ENCODE peak calls at places on chromosomes 5 and 9, in seven cellular contexts. One of them, this sample, is unnamed.

GRCh38 chr5:27387535-27388073 is 349.2 kb upstream of the CDH9 start:
- DNase-seq in adrenal gland: no peak
- DNase-seq in epithelial cell of esophagus: no peak
- DNase-seq in body of pancreas: no peak
- DNase-seq in colonic mucosa: no peak
- DNase-seq in Peyer's patch: no peak
- DNase-seq in CD4-positive, alpha-beta T cell: no peak
- DNase-seq in this sample: no peak

GRCh38 chr5:78234804-78235203 is 59.7 kb downstream of the AP3B1 start:
- DNase-seq in adrenal gland: no peak
- DNase-seq in epithelial cell of esophagus: no peak
- DNase-seq in body of pancreas: no peak
- DNase-seq in colonic mucosa: no peak
- DNase-seq in Peyer's patch: no peak
- DNase-seq in CD4-positive, alpha-beta T cell: no peak
- DNase-seq in this sample: no peak

GRCh38 chr5:62649476-62650113 is 71.0 kb downstream of the LRRC70 start:
- DNase-seq in adrenal gland: no peak
- DNase-seq in epithelial cell of esophagus: no peak
- DNase-seq in body of pancreas: no peak
- DNase-seq in colonic mucosa: no peak
- DNase-seq in Peyer's patch: no peak
- DNase-seq in CD4-positive, alpha-beta T cell: no peak
- DNase-seq in this sample: no peak

GRCh38 chr9:126915281-126915816 is 767 bp downstream of the RALGPS1 start:
- DNase-seq in adrenal gland: peak
- DNase-seq in epithelial cell of esophagus: peak
- DNase-seq in body of pancreas: peak
- DNase-seq in colonic mucosa: peak
- DNase-seq in Peyer's patch: peak
- DNase-seq in CD4-positive, alpha-beta T cell: peak
- DNase-seq in this sample: peak

GRCh38 chr9:72755836-72756235 is 197.0 kb downstream of the ALDH1A1 start:
- DNase-seq in adrenal gland: no peak
- DNase-seq in epithelial cell of esophagus: no peak
- DNase-seq in body of pancreas: no peak
- DNase-seq in colonic mucosa: no peak
- DNase-seq in Peyer's patch: no peak
- DNase-seq in CD4-positive, alpha-beta T cell: no peak
- DNase-seq in this sample: no peak

GRCh38 chr9:88087906-88088305 is 50.4 kb downstream of the SPATA31C2 start:
- DNase-seq in adrenal gland: no peak
- DNase-seq in epithelial cell of esophagus: no peak
- DNase-seq in body of pancreas: no peak
- DNase-seq in colonic mucosa: no peak
- DNase-seq in Peyer's patch: no peak
- DNase-seq in CD4-positive, alpha-beta T cell: no peak
- DNase-seq in this sample: no peak

GRCh38 chr5:23506329-23507236 is 826 bp upstream of the PRDM9 start:
- DNase-seq in adrenal gland: no peak
- DNase-seq in epithelial cell of esophagus: peak
- DNase-seq in body of pancreas: no peak
- DNase-seq in colonic mucosa: no peak
- DNase-seq in Peyer's patch: no peak
- DNase-seq in CD4-positive, alpha-beta T cell: no peak
- DNase-seq in this sample: no peak

GRCh38 chr9:132164604-132165362 is 2.9 kb downstream of the NTNG2 start:
- DNase-seq in adrenal gland: peak
- DNase-seq in epithelial cell of esophagus: no peak
- DNase-seq in body of pancreas: peak
- DNase-seq in colonic mucosa: peak
- DNase-seq in Peyer's patch: no peak
- DNase-seq in CD4-positive, alpha-beta T cell: no peak
- DNase-seq in this sample: no peak

GRCh38 chr5:141560725-141561483 is 57.9 kb downstream of the DIAPH1 start:
- DNase-seq in adrenal gland: peak
- DNase-seq in epithelial cell of esophagus: peak
- DNase-seq in body of pancreas: peak
- DNase-seq in colonic mucosa: peak
- DNase-seq in Peyer's patch: peak
- DNase-seq in CD4-positive, alpha-beta T cell: no peak
- DNase-seq in this sample: peak

GRCh38 chr5:135423158-135423925 is 23.8 kb downstream of the DCANP1 start:
- DNase-seq in adrenal gland: no peak
- DNase-seq in epithelial cell of esophagus: no peak
- DNase-seq in body of pancreas: no peak
- DNase-seq in colonic mucosa: no peak
- DNase-seq in Peyer's patch: no peak
- DNase-seq in CD4-positive, alpha-beta T cell: no peak
- DNase-seq in this sample: no peak

GRCh38 chr9:108186996-108187395 is 668.8 kb downstream of the ACTL7B start:
- DNase-seq in adrenal gland: peak
- DNase-seq in epithelial cell of esophagus: no peak
- DNase-seq in body of pancreas: peak
- DNase-seq in colonic mucosa: peak
- DNase-seq in Peyer's patch: no peak
- DNase-seq in CD4-positive, alpha-beta T cell: no peak
- DNase-seq in this sample: no peak

GRCh38 chr5:41414598-41414997 is 95.8 kb downstream of the PLCXD3 start:
- DNase-seq in adrenal gland: peak
- DNase-seq in epithelial cell of esophagus: peak
- DNase-seq in body of pancreas: peak
- DNase-seq in colonic mucosa: no peak
- DNase-seq in Peyer's patch: no peak
- DNase-seq in CD4-positive, alpha-beta T cell: no peak
- DNase-seq in this sample: no peak

GRCh38 chr5:169300468-169301385 is at the start of gene SLIT3:
- DNase-seq in adrenal gland: peak
- DNase-seq in epithelial cell of esophagus: peak
- DNase-seq in body of pancreas: peak
- DNase-seq in colonic mucosa: peak
- DNase-seq in Peyer's patch: no peak
- DNase-seq in CD4-positive, alpha-beta T cell: no peak
- DNase-seq in this sample: peak

GRCh38 chr5:95241-95980 is 3.4 kb downstream of the PLEKHG4B start:
- DNase-seq in adrenal gland: no peak
- DNase-seq in epithelial cell of esophagus: no peak
- DNase-seq in body of pancreas: no peak
- DNase-seq in colonic mucosa: no peak
- DNase-seq in Peyer's patch: no peak
- DNase-seq in CD4-positive, alpha-beta T cell: no peak
- DNase-seq in this sample: no peak

GRCh38 chr5:89847743-89848142 is 561.8 kb downstream of the CETN3 start:
- DNase-seq in adrenal gland: no peak
- DNase-seq in epithelial cell of esophagus: peak
- DNase-seq in body of pancreas: no peak
- DNase-seq in colonic mucosa: no peak
- DNase-seq in Peyer's patch: no peak
- DNase-seq in CD4-positive, alpha-beta T cell: no peak
- DNase-seq in this sample: no peak

GRCh38 chr5:57225553-57225952 is 51.7 kb downstream of the GPBP1 start:
- DNase-seq in adrenal gland: no peak
- DNase-seq in epithelial cell of esophagus: no peak
- DNase-seq in body of pancreas: no peak
- DNase-seq in colonic mucosa: no peak
- DNase-seq in Peyer's patch: no peak
- DNase-seq in CD4-positive, alpha-beta T cell: no peak
- DNase-seq in this sample: no peak

GRCh38 chr5:54651482-54652076 is 134.0 kb downstream of the SNX18 start:
- DNase-seq in adrenal gland: peak
- DNase-seq in epithelial cell of esophagus: peak
- DNase-seq in body of pancreas: peak
- DNase-seq in colonic mucosa: no peak
- DNase-seq in Peyer's patch: no peak
- DNase-seq in CD4-positive, alpha-beta T cell: no peak
- DNase-seq in this sample: no peak

GRCh38 chr5:150398432-150399157 is 14.1 kb downstream of the CD74 start:
- DNase-seq in adrenal gland: no peak
- DNase-seq in epithelial cell of esophagus: peak
- DNase-seq in body of pancreas: no peak
- DNase-seq in colonic mucosa: no peak
- DNase-seq in Peyer's patch: no peak
- DNase-seq in CD4-positive, alpha-beta T cell: no peak
- DNase-seq in this sample: no peak
- TF ChIP-seq CTCF in adrenal gland: no peak
- TF ChIP-seq CTCF in epithelial cell of esophagus: peak
- TF ChIP-seq CTCF in body of pancreas: no peak
- TF ChIP-seq CTCF in colonic mucosa: no peak
- TF ChIP-seq CTCF in Peyer's patch: peak
- TF ChIP-seq CTCF in CD4-positive, alpha-beta T cell: no peak
- TF ChIP-seq CTCF in this sample: peak

GRCh38 chr5:131228646-131229045 is 35.2 kb upstream of the CDC42SE2 start:
- DNase-seq in adrenal gland: no peak
- DNase-seq in epithelial cell of esophagus: no peak
- DNase-seq in body of pancreas: no peak
- DNase-seq in colonic mucosa: no peak
- DNase-seq in Peyer's patch: no peak
- DNase-seq in CD4-positive, alpha-beta T cell: no peak
- DNase-seq in this sample: no peak

GRCh38 chr5:131226899-131227298 is 37.0 kb upstream of the CDC42SE2 start:
- DNase-seq in adrenal gland: no peak
- DNase-seq in epithelial cell of esophagus: no peak
- DNase-seq in body of pancreas: no peak
- DNase-seq in colonic mucosa: no peak
- DNase-seq in Peyer's patch: no peak
- DNase-seq in CD4-positive, alpha-beta T cell: no peak
- DNase-seq in this sample: no peak

GRCh38 chr5:131225282-131225974 is 38.4 kb upstream of the CDC42SE2 start:
- DNase-seq in adrenal gland: no peak
- DNase-seq in epithelial cell of esophagus: no peak
- DNase-seq in body of pancreas: no peak
- DNase-seq in colonic mucosa: no peak
- DNase-seq in Peyer's patch: no peak
- DNase-seq in CD4-positive, alpha-beta T cell: no peak
- DNase-seq in this sample: no peak

GRCh38 chr5:131229623-131230022 is 34.2 kb upstream of the CDC42SE2 start:
- DNase-seq in adrenal gland: no peak
- DNase-seq in epithelial cell of esophagus: no peak
- DNase-seq in body of pancreas: no peak
- DNase-seq in colonic mucosa: no peak
- DNase-seq in Peyer's patch: no peak
- DNase-seq in CD4-positive, alpha-beta T cell: no peak
- DNase-seq in this sample: no peak

DNA sequence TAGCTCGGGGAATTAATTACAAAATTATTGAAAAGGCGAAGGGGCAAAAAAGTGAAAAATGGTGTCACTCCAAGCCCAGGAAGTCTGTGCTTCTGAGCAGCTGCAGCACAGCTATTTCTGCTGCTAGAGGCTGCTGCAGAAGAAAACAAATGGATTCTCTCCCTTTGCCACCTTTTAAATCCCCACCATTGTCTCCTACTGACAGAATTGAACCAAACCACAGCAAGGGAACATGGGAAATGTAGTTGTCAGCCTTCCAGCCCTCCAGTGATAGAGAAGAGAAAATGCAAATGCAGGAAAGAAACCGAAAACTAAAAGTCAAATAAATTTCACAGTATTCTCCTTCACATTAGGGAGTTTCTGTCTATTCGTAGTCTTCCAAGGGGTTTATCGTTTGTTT is 33.4 kb upstream of the CDC42SE2 start:
- DNase-seq in adrenal gland: no peak
- DNase-seq in epithelial cell of esophagus: no peak
- DNase-seq in body of pancreas: no peak
- DNase-seq in colonic mucosa: no peak
- DNase-seq in Peyer's patch: no peak
- DNase-seq in CD4-positive, alpha-beta T cell: no peak
- DNase-seq in this sample: no peak
- TF ChIP-seq CTCF in adrenal gland: no peak
- TF ChIP-seq CTCF in epithelial cell of esophagus: no peak
- TF ChIP-seq CTCF in body of pancreas: no peak
- TF ChIP-seq CTCF in colonic mucosa: no peak
- TF ChIP-seq CTCF in Peyer's patch: no peak
- TF ChIP-seq CTCF in CD4-positive, alpha-beta T cell: no peak
- TF ChIP-seq CTCF in this sample: no peak

GRCh38 chr9:89375181-89375760 is 57.0 kb downstream of the SECISBP2 start:
- DNase-seq in adrenal gland: no peak
- DNase-seq in epithelial cell of esophagus: no peak
- DNase-seq in body of pancreas: no peak
- DNase-seq in colonic mucosa: peak
- DNase-seq in Peyer's patch: no peak
- DNase-seq in CD4-positive, alpha-beta T cell: no peak
- DNase-seq in this sample: no peak
- TF ChIP-seq CTCF in adrenal gland: no peak
- TF ChIP-seq CTCF in epithelial cell of esophagus: no peak
- TF ChIP-seq CTCF in body of pancreas: no peak
- TF ChIP-seq CTCF in colonic mucosa: no peak
- TF ChIP-seq CTCF in Peyer's patch: no peak
- TF ChIP-seq CTCF in CD4-positive, alpha-beta T cell: no peak
- TF ChIP-seq CTCF in this sample: no peak

GRCh38 chr5:39650234-39650816 is 225.5 kb upstream of the DAB2 start:
- DNase-seq in adrenal gland: no peak
- DNase-seq in epithelial cell of esophagus: no peak
- DNase-seq in body of pancreas: no peak
- DNase-seq in colonic mucosa: no peak
- DNase-seq in Peyer's patch: no peak
- DNase-seq in CD4-positive, alpha-beta T cell: no peak
- DNase-seq in this sample: no peak

GRCh38 chr5:39652036-39652435 is 227.3 kb upstream of the DAB2 start:
- DNase-seq in adrenal gland: no peak
- DNase-seq in epithelial cell of esophagus: no peak
- DNase-seq in body of pancreas: no peak
- DNase-seq in colonic mucosa: no peak
- DNase-seq in Peyer's patch: no peak
- DNase-seq in CD4-positive, alpha-beta T cell: no peak
- DNase-seq in this sample: no peak

GRCh38 chr5:39648539-39649200 is 223.9 kb upstream of the DAB2 start:
- DNase-seq in adrenal gland: no peak
- DNase-seq in epithelial cell of esophagus: peak
- DNase-seq in body of pancreas: peak
- DNase-seq in colonic mucosa: peak
- DNase-seq in Peyer's patch: peak
- DNase-seq in CD4-positive, alpha-beta T cell: no peak
- DNase-seq in this sample: no peak
- TF ChIP-seq CTCF in adrenal gland: no peak
- TF ChIP-seq CTCF in epithelial cell of esophagus: no peak
- TF ChIP-seq CTCF in body of pancreas: peak
- TF ChIP-seq CTCF in colonic mucosa: no peak
- TF ChIP-seq CTCF in Peyer's patch: no peak
- TF ChIP-seq CTCF in CD4-positive, alpha-beta T cell: no peak
- TF ChIP-seq CTCF in this sample: no peak